ENCODE peak calls at places on chromosomes 11 and 22, in seven cellular contexts. B, Z, H, X, G, Y and M are unnamed samples.

GRCh38 chr11:123434262-123434661 is 4.2 kb downstream of the GRAMD1B start:
- DNase-seq in B (no peak), G (no peak), Z (no peak), H (no peak), X (no peak), Y (no peak), M (no peak)

GRCh38 chr11:2218234-2218633 is 46.6 kb upstream of the TH start:
- DNase-seq in Z (no peak), G (no peak), Y (no peak), H (no peak), X (no peak), B (no peak), M (no peak)

GRCh38 chr22:50688448-50688847 is 15.8 kb downstream of the SHANK3 start:
- DNase-seq in X (peak), B (no peak), Z (no peak), H (no peak), Y (no peak), G (no peak), M (no peak)

GRCh38 chr22:31943976-31944699 is at the start of gene YWHAH:
- DNase-seq in Y (peak), Z (peak), X (peak), H (peak), G (peak), B (peak), M (peak)

GRCh38 chr22:17257091-17257490 is 37.9 kb upstream of the ADA2 start:
- DNase-seq in G (no peak), Y (no peak), Z (no peak), X (no peak), H (no peak), B (no peak), M (no peak)

GRCh38 chr22:38873469-38874411 is 1.7 kb upstream of the CBX6 start:
- DNase-seq in H (peak), B (no peak), G (no peak), X (no peak), Z (no peak), Y (peak), M (no peak)

GRCh38 chr11:64249563-64250405 is 1.5 kb upstream of the PLCB3 start:
- DNase-seq in H (no peak), G (no peak), X (no peak), Y (no peak), B (no peak), Z (no peak), M (no peak)

GRCh38 chr11:20160425-20161229 is at the start of gene DBX1:
- DNase-seq in B (no peak), Z (no peak), G (no peak), Y (no peak), X (no peak), H (no peak), M (no peak)

GRCh38 chr11:9525116-9525515 is 48.4 kb upstream of the WEE1 start:
- DNase-seq in G (no peak), B (no peak), Z (peak), X (no peak), H (no peak), Y (no peak), M (no peak)

GRCh38 chr11:1827931-1828330 is 6.9 kb upstream of the SYT8 start:
- DNase-seq in Y (no peak), B (no peak), G (no peak), Z (no peak), H (no peak), X (no peak), M (no peak)

GRCh38 chr11:110430267-110431211 is 791 bp downstream of the FDX1 start:
- DNase-seq in H (no peak), Z (peak), B (no peak), Y (peak), G (peak), X (peak), M (peak)

GRCh38 chr11:30710216-30710615 is 124.1 kb upstream of the MPPED2 start:
- DNase-seq in Z (peak), Y (no peak), G (no peak), X (no peak), H (no peak), B (no peak), M (no peak)

GRCh38 chr11:47305734-47306483 is 36.0 kb downstream of the MADD start:
- DNase-seq in Y (no peak), B (peak), Z (no peak), X (no peak), G (peak), H (no peak), M (no peak)

GRCh38 chr11:1780700-1781592 is 17.2 kb upstream of the CTSD start:
- DNase-seq in Z (no peak), G (no peak), X (peak), Y (no peak), H (no peak), B (no peak), M (no peak)

GRCh38 chr11:9615031-9615451 is 41.6 kb downstream of the WEE1 start:
- DNase-seq in X (peak), Y (no peak), Z (no peak), H (no peak), G (no peak), B (no peak), M (no peak)

GRCh38 chr11:130165601-130166456 is 6.2 kb downstream of the ST14 start:
- DNase-seq in X (no peak), Z (no peak), Y (peak), H (no peak), G (peak), B (no peak), M (no peak)

GRCh38 chr11:2741006-2741376 is 41.2 kb upstream of the KCNQ1OT1 start:
- DNase-seq in H (no peak), B (no peak), G (no peak), Y (no peak), X (no peak), Z (peak), M (peak)

GRCh38 chr11:96155627-96156378 is 187.2 kb downstream of the MAML2 start:
- DNase-seq in Z (peak), G (peak), Y (peak), B (peak), X (peak), H (peak), M (peak)

GRCh38 chr11:36071917-36072500 is 128.1 kb downstream of the LDLRAD3 start:
- DNase-seq in H (no peak), G (no peak), B (no peak), Y (no peak), Z (no peak), X (no peak), M (no peak)

GRCh38 chr11:134687548-134687947 is 275.5 kb upstream of the B3GAT1 start:
- DNase-seq in G (no peak), B (no peak), Y (no peak), X (no peak), H (no peak), Z (no peak), M (no peak)

GRCh38 chr11:107014871-107015270 is 3.4 kb downstream of the GUCY1A2 start:
- DNase-seq in Y (peak), Z (peak), H (no peak), G (no peak), B (no peak), X (no peak), M (no peak)

GRCh38 chr22:31911565-31912401 is 32.6 kb upstream of the YWHAH start:
- DNase-seq in H (no peak), Z (no peak), Y (no peak), B (no peak), G (no peak), X (no peak), M (peak)

GRCh38 chr22:50620861-50621490 is 7.0 kb downstream of the ARSA start:
- DNase-seq in X (peak), Z (no peak), Y (peak), B (no peak), H (peak), G (no peak), M (no peak)

GRCh38 chr11:22460181-22460580 is 122.0 kb downstream of the SLC17A6 start:
- DNase-seq in G (no peak), H (peak), X (no peak), Z (no peak), B (no peak), Y (peak), M (no peak)

GRCh38 chr11:76653674-76654309 is 16.8 kb downstream of the LRRC32 start:
- DNase-seq in G (peak), B (peak), H (no peak), Y (no peak), Z (peak), X (no peak), M (peak)

GRCh38 chr11:73971175-73971719 is 11.4 kb downstream of the UCP2 start:
- DNase-seq in Y (no peak), G (no peak), X (no peak), Z (no peak), B (no peak), H (no peak), M (no peak)

GRCh38 chr22:46842606-46843005 is 80.2 kb downstream of the TBC1D22A start:
- DNase-seq in X (no peak), G (no peak), Y (peak), Z (no peak), B (peak), H (peak), M (no peak)

GRCh38 chr11:130634981-130635473 is 186.6 kb downstream of the ADAMTS15 start:
- DNase-seq in X (no peak), Y (peak), Z (peak), B (peak), H (peak), G (peak), M (no peak)

GRCh38 chr11:130908770-130909625 is 7.3 kb downstream of the SNX19 start:
- DNase-seq in Y (peak), B (no peak), X (no peak), H (no peak), G (no peak), Z (peak), M (peak)

GRCh38 chr11:67082071-67082791 is 25.6 kb downstream of the RHOD start:
- DNase-seq in Z (peak), Y (no peak), H (no peak), X (no peak), G (no peak), B (no peak), M (peak)

GRCh38 chr11:206516-207212 is 535 bp downstream of the BET1L start:
- DNase-seq in Z (no peak), X (peak), B (no peak), H (no peak), Y (no peak), G (no peak), M (peak)

GRCh38 chr11:45238724-45239123 is 47.4 kb downstream of the SYT13 start:
- DNase-seq in X (no peak), Y (peak), H (no peak), B (no peak), G (no peak), Z (peak), M (peak)

GRCh38 chr11:15006139-15006759 is 34.1 kb upstream of the CALCA start:
- DNase-seq in Z (peak), Y (peak), B (no peak), X (no peak), H (peak), G (no peak), M (peak)

GRCh38 chr11:130037058-130037457 is 32.6 kb upstream of the APLP2 start:
- DNase-seq in B (no peak), Z (peak), H (peak), X (no peak), G (no peak), Y (peak), M (peak)

DNA sequence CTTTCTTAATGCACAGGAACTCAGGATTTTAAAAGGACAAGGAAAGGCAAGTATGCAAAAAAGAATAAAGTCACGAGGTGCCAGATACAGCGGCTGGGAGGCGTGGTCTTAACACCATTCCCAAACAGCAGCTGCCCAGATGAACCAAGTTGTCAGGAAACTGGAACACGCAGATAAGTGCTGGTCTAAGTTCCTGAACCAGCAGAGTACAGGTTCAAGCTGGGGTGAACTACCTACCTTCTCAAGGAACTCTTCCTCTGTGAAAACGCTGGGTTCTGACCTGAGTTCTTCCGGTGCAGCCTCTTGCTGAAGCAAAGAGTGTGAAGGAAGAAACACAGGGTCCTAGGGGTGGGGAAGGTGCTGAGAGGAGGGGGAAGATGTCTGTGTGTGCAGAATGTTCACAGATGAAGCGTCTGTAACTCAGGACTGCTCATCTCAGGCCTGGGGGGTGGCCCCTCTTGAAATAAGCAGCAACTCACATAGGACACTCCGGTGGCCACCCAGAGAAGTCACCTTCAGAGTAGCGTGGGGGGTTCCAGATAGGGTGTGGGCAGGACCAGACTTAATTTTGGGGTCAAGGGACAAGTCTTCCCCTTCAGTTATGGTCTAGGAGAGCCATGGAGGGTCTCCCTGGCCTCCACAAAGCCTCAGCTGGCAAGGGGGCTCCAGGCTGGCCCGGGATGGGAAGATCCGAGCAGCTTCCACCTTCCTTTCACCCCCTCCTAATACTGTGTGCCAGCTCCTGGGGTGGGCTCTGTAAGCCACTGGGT is 3.2 kb downstream of the TPST2 start:
- DNase-seq in X (no peak), G (peak), B (no peak), Y (no peak), H (no peak), Z (peak), M (peak)
- TF ChIP-seq CTCF in X (no peak), G (no peak), B (no peak), Y (no peak), H (no peak), Z (no peak), M (no peak)

GRCh38 chr22:36815558-36816337 is 1.1 kb downstream of the PVALB start:
- DNase-seq in G (no peak), B (no peak), Y (no peak), X (no peak), Z (no peak), H (no peak), M (no peak)
- H3K4me3 ChIP-seq in G (no peak), B (no peak), Y (no peak), X (no peak), Z (no peak), H (no peak), M (no peak)

GRCh38 chr11:127816959-127817358 is 770.4 kb downstream of the ETS1 start:
- DNase-seq in G (no peak), Y (no peak), H (no peak), X (no peak), Z (no peak), B (no peak), M (no peak)
- TF ChIP-seq CTCF in G (no peak), Y (no peak), H (no peak), X (no peak), Z (no peak), B (no peak), M (no peak)

GRCh38 chr22:24954114-24954463 is 1.6 kb downstream of the KIAA1671 start:
- DNase-seq in G (no peak), H (no peak), Y (no peak), Z (no peak), B (no peak), X (no peak), M (peak)
- H3K4me3 ChIP-seq in G (peak), H (peak), Y (peak), Z (peak), B (peak), X (peak), M (no peak)

DNA sequence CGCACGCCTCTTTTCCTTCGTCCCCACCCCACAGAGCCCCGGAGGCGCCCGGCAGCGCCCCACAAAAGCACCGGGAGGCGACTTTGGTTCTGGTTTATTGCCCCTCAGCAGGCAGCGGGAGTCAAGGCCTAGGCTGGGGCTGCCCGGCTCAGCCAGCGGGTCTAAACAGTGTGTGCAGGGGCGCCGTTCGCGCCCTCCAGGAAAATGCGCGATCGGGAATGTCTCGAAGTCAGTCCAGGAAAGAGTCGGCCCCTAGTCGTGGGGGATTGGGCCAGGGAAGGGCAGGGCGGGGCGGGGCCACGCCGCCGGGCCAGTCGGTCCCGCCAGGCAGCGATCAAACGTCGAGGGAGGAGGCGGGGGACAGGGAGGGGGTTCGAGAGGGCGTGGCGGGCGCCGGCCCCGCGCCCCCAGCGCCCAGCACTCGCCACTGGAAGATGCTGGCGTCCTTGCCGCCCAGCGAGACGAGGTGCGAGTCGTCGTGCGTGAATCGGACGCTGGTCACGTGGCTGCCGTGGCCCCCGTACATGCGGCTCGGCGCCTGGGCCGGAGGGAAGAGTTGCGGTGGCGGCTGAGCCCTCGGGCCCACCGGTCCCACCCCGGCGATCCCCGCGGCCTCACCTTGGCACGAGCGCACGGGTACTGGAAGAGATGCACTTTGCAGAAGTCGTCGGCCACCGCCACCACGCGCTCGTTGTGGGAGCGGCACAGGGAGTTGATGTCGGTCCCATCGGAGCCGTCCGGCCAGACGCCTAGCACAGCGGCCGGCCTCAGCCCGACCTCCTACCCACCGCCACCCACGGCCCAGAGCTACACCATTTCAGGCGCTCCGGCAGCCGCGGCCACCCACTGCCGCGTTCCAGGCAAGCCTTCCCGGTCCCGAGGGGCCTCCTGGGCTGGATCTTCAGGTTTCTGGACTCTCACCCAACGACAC is 741 bp upstream of the MTA2 start:
- DNase-seq in X (peak), B (peak), Y (no peak), G (peak), H (no peak), Z (peak), M (peak)
- TF ChIP-seq CTCF in X (no peak), B (peak), Y (peak), G (no peak), H (peak), Z (no peak), M (no peak)